ENCODE peak calls at places on chromosomes 11 and 22, in seven cellular contexts. U, B, E, R, G, D and N are unnamed samples.

GRCh38 chr11:12868315-12869073 is 140.6 kb upstream of the RASSF10 start:
- DNase-seq in R (peak), G (no peak), U (no peak), D (no peak), E (no peak), B (no peak), N (no peak)

GRCh38 chr11:69102732-69103615 is 52.8 kb upstream of the SMIM38 start:
- DNase-seq in G (no peak), U (no peak), E (no peak), D (no peak), R (no peak), B (no peak), N (no peak)

GRCh38 chr22:39748877-39749276 is 144.7 kb downstream of the ENTHD1 start:
- DNase-seq in B (no peak), U (no peak), D (peak), G (no peak), R (peak), E (no peak), N (no peak)

GRCh38 chr11:118241191-118242098 is 10.7 kb downstream of the MPZL3 start:
- DNase-seq in U (no peak), E (no peak), D (no peak), G (peak), B (no peak), R (no peak), N (no peak)

GRCh38 chr11:97516688-97517087 is 1126.9 kb downstream of the JRKL start:
- DNase-seq in D (no peak), G (no peak), U (no peak), R (no peak), E (no peak), B (no peak), N (no peak)

GRCh38 chr11:68200639-68201038 is 12.5 kb downstream of the KMT5B start:
- DNase-seq in E (no peak), G (no peak), D (peak), U (no peak), R (peak), B (no peak), N (no peak)

GRCh38 chr11:78417175-78417887 is at the start of gene GAB2:
- DNase-seq in U (peak), B (no peak), E (no peak), G (peak), D (no peak), R (no peak), N (no peak)

GRCh38 chr11:73663604-73664495 is 17.5 kb downstream of the PLEKHB1 start:
- DNase-seq in E (no peak), G (no peak), B (no peak), D (no peak), R (no peak), U (no peak), N (no peak)

GRCh38 chr11:100578966-100579365 is 108.1 kb upstream of the ARHGAP42 start:
- DNase-seq in E (no peak), D (no peak), R (peak), U (no peak), B (no peak), G (no peak), N (no peak)

GRCh38 chr11:630871-631270 is 3.9 kb upstream of the SCT start:
- DNase-seq in B (no peak), U (no peak), E (no peak), D (no peak), G (no peak), R (no peak), N (no peak)

GRCh38 chr11:122007611-122008071 is 108.4 kb downstream of the BLID start:
- DNase-seq in D (no peak), E (no peak), G (no peak), B (no peak), R (peak), U (peak), N (no peak)

GRCh38 chr22:25177226-25177625 is 22.4 kb upstream of the CRYBB3 start:
- DNase-seq in E (no peak), B (no peak), D (no peak), R (no peak), G (no peak), U (no peak), N (no peak)

GRCh38 chr11:132908017-132908810 is 624.1 kb downstream of the OPCML start:
- DNase-seq in U (no peak), G (no peak), D (no peak), B (no peak), E (no peak), R (no peak), N (no peak)

GRCh38 chr11:13221722-13222121 is 55.9 kb upstream of the BMAL1 start:
- DNase-seq in U (no peak), E (peak), D (no peak), G (no peak), B (no peak), R (no peak), N (no peak)

GRCh38 chr11:65624931-65625627 is 9.5 kb downstream of the PCNX3 start:
- DNase-seq in G (no peak), U (peak), R (no peak), B (no peak), D (no peak), E (no peak), N (no peak)

GRCh38 chr11:65627202-65627601 is 10.7 kb upstream of the SIPA1 start:
- DNase-seq in R (no peak), B (no peak), U (no peak), G (no peak), D (no peak), E (no peak), N (no peak)

GRCh38 chr11:65623852-65624616 is 8.5 kb downstream of the PCNX3 start:
- DNase-seq in B (no peak), D (no peak), R (no peak), G (no peak), U (peak), E (no peak), N (no peak)

GRCh38 chr11:65623177-65623576 is 7.6 kb downstream of the PCNX3 start:
- DNase-seq in B (no peak), D (no peak), E (no peak), R (no peak), U (no peak), G (no peak), N (no peak)

GRCh38 chr11:65625628-65626342 is 10.2 kb downstream of the PCNX3 start:
- DNase-seq in B (peak), D (no peak), G (peak), R (no peak), U (no peak), E (peak), N (peak)
- TF ChIP-seq CTCF in B (peak), D (peak), G (peak), R (peak), U (peak), E (peak), N (peak)

GRCh38 chr11:5986885-5987284 is at the start of gene OR52L1:
- DNase-seq in D (no peak), U (no peak), R (no peak), B (no peak), E (no peak), G (no peak), N (no peak)

GRCh38 chr11:5989203-5989602 is 2.4 kb upstream of the OR52L1 start:
- DNase-seq in B (no peak), G (no peak), E (no peak), R (no peak), U (no peak), D (no peak), N (no peak)

DNA sequence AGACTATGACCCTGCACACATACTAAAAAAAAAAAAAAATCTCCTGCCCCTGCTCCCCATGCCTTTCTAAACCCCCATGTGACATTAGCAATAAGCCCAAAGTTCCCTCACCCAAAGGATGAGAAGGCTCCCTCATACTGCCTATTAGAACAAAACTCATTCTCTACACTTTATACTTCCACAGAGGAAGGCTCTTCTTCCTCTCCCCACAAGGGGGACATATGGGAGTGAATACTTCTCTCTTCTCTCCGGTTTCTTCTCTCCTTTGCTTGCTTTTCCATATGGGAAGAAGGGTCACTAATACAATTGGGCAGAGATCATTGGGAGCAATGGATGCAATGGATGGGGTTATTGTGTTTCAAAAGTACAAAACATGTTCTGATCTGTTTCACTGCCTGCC is 3.3 kb downstream of the OR52L1 start:
- DNase-seq in U (no peak), D (no peak), E (no peak), R (no peak), B (no peak), G (no peak), N (no peak)
- TF ChIP-seq CTCF in U (no peak), D (no peak), E (no peak), R (no peak), B (no peak), G (peak), N (peak)

DNA sequence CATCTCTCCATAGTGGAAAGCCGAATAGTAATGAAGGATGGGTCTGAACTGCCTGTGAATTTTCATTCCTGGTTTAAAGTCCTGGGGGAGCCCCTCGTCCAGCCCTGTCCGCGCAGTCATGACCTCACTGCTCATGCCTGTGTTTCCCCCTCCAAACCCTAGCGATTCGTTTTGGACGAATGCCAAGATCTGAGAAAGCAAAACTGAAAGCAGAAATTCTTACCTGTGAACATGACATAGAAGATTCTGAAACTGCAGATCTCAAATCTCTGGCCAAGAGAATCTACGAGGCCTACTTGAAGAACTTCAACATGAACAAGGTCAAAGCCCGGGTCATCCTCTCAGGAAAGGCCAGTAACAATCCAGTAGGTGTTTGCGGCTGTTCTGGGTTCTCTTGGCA is 30.4 kb downstream of the CDPF1 start:
- DNase-seq in G (no peak), B (no peak), U (no peak), E (no peak), R (no peak), D (no peak), N (no peak)
- TF ChIP-seq CTCF in G (no peak), B (no peak), U (no peak), E (no peak), R (no peak), D (no peak), N (no peak)

GRCh38 chr22:48070760-48071159 is 1308.3 kb downstream of the TBC1D22A start:
- DNase-seq in R (no peak), B (no peak), D (no peak), G (no peak), U (no peak), E (no peak), N (no peak)
- TF ChIP-seq CTCF in R (no peak), B (no peak), D (no peak), G (no peak), U (no peak), E (no peak), N (no peak)

GRCh38 chr22:20773793-20774212 is at the start of gene SERPIND1:
- DNase-seq in R (no peak), B (no peak), U (no peak), G (no peak), D (no peak), E (peak), N (no peak)

GRCh38 chr22:20774882-20775281 is 969 bp downstream of the SERPIND1 start:
- DNase-seq in B (no peak), D (no peak), G (no peak), E (no peak), U (no peak), R (no peak), N (no peak)

GRCh38 chr22:20775342-20775895 is 1.5 kb downstream of the SERPIND1 start:
- DNase-seq in R (no peak), E (no peak), B (no peak), G (no peak), D (no peak), U (peak), N (no peak)

GRCh38 chr22:20776624-20777405 is 2.9 kb downstream of the SERPIND1 start:
- DNase-seq in E (no peak), G (no peak), R (no peak), D (no peak), U (peak), B (no peak), N (no peak)

DNA sequence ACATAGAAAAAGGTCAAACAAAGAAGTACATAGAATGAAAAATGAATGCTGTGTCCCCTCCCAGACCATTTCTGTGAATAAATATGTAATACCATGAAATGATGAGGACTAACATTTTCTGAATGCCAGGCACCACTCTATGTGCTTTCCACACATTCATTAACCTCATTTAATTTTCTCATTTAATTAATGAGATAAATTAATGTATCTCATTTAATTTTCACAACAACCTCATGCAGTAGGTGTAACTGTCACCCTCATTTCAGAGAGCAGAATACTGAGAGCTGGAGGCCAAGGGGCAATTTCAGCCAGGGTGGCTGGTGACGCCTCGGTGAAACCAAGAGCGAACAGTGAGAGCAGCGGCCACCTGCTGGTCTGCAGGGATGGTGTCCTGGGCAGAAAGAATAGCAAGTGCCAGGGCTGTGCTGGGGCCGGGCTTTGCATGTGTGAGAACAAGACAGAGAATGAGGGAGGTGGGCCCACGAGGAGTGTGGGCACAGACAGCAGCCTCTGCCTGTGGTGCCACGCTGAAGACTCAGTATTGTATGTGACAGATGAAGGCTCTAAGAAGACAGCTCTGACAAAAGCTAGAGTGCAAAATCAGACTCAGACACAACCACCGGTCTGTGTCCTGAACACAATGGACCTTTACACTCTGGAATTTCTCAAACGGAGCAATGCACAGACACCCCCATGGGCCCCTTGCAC is 1.8 kb upstream of the SERPIND1 start:
- DNase-seq in G (peak), B (no peak), R (no peak), U (no peak), D (no peak), E (peak), N (peak)
- TF ChIP-seq CTCF in G (no peak), B (no peak), R (peak), U (no peak), D (no peak), E (no peak), N (peak)

GRCh38 chr22:46267431-46268279 is at the start of gene TTC38:
- DNase-seq in U (peak), R (peak), G (peak), B (peak), D (peak), E (peak), N (peak)
- TF ChIP-seq CTCF in U (no peak), R (no peak), G (no peak), B (no peak), D (no peak), E (no peak), N (no peak)

GRCh38 chr11:86800076-86800955 is at the start of gene PRSS23:
- DNase-seq in G (peak), R (peak), U (peak), E (peak), D (peak), B (peak), N (peak)

GRCh38 chr11:86799680-86800075 is 664 bp upstream of the PRSS23 start:
- DNase-seq in B (no peak), U (peak), G (peak), E (peak), D (no peak), R (no peak), N (no peak)

GRCh38 chr11:86795962-86796361 is 4.4 kb upstream of the PRSS23 start:
- DNase-seq in U (no peak), B (no peak), R (no peak), G (no peak), D (no peak), E (no peak), N (no peak)

GRCh38 chr11:86798988-86799387 is 1.4 kb upstream of the PRSS23 start:
- DNase-seq in U (no peak), E (no peak), G (no peak), D (peak), B (no peak), R (peak), N (no peak)

DNA sequence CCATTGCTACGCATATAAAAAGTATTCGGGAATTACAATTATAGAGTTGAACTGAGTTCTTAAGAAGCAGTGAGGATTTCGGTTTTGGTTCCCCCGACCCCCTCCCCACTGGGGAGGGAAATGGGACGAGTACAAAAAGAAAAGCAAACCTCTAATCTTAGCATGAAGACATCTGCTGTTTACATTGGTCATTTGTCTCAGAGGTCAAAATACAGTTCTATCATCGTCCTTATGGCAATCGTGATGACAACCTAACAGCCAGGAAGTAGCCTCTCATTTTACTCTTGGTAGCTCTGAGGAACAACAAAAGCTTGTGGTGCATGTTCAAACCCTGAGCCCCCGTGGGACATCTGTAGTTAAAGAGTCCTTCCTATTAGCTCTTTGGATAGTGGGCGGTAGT is 3.2 kb upstream of the PRSS23 start:
- DNase-seq in D (no peak), U (no peak), G (no peak), R (no peak), B (no peak), E (no peak), N (no peak)
- TF ChIP-seq CTCF in D (no peak), U (no peak), G (no peak), R (no peak), B (no peak), E (no peak), N (no peak)

GRCh38 chr22:28799125-28799833 is 1.1 kb downstream of the XBP1 start:
- DNase-seq in E (no peak), G (peak), U (peak), R (peak), D (peak), B (peak), N (no peak)

GRCh38 chr22:28801845-28802594 is 1.7 kb upstream of the XBP1 start:
- DNase-seq in E (no peak), G (no peak), U (no peak), R (no peak), B (no peak), D (no peak), N (no peak)

GRCh38 chr22:28800308-28801041 is at the start of gene XBP1:
- DNase-seq in R (peak), U (peak), E (peak), G (peak), D (peak), B (peak), N (peak)

GRCh38 chr22:28799834-28800307 is 498 bp downstream of the XBP1 start:
- DNase-seq in E (peak), U (peak), R (peak), B (no peak), D (peak), G (peak), N (peak)

DNA sequence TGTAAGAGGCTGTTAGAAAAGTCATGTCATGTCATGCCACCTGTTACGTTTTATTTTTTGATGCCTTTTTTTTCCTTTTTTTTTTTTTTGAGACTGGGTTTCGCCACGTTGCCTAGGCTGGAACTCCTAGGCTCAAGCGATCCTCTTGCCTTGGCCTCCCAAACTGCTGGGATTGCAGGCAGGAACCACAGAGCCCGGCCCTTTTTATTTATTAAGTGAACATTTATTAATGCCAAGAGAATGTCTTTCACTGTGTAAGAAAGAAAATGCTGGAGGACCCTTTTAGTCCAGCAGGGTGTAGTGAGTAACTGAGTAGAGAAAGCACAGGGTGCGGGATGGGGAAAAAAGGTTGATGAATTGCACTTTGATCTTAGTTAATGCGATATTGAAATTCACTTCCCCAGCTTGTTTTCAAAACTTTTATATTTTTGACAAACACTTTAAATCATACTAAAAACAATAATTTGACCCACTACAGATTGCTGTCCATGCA is 2.3 kb upstream of the XBP1 start:
- DNase-seq in R (no peak), E (no peak), B (no peak), D (no peak), U (no peak), G (no peak), N (no peak)
- TF ChIP-seq CTCF in R (no peak), E (no peak), B (no peak), D (no peak), U (no peak), G (no peak), N (no peak)

GRCh38 chr22:50576070-50576469 is 2.2 kb downstream of the CPT1B start:
- DNase-seq in U (peak), G (peak), E (peak), D (no peak), R (peak), B (peak), N (peak)
- TF ChIP-seq CTCF in U (no peak), G (no peak), E (peak), D (no peak), R (peak), B (no peak), N (peak)

GRCh38 chr11:64317325-64317960 is at the start of gene TRMT112:
- DNase-seq in R (peak), D (peak), U (peak), B (peak), G (peak), E (peak), N (peak)

GRCh38 chr11:64317961-64318693 is at the start of gene PRDX5:
- DNase-seq in D (peak), B (peak), G (peak), E (peak), R (peak), U (peak), N (peak)

GRCh38 chr11:64319421-64319761 is 1.5 kb downstream of the PRDX5 start:
- DNase-seq in U (no peak), R (no peak), G (no peak), D (no peak), B (no peak), E (no peak), N (no peak)

GRCh38 chr11:64320556-64320955 is 2.6 kb downstream of the PRDX5 start:
- DNase-seq in R (no peak), B (no peak), E (no peak), G (no peak), D (no peak), U (no peak), N (no peak)

GRCh38 chr11:64318694-64319420 is 936 bp downstream of the PRDX5 start:
- DNase-seq in E (no peak), B (no peak), R (no peak), G (no peak), U (no peak), D (no peak), N (no peak)
- TF ChIP-seq CTCF in E (no peak), B (no peak), R (no peak), G (no peak), U (no peak), D (no peak), N (no peak)